ENCODE peak calls at places on chromosomes 5 and 9, in seven cellular contexts. One of them, this sample, is unnamed.

GRCh38 chr5:171667341-171668096 is 118.1 kb upstream of the SMIM23 start:
- DNase-seq in IMR-90: peak; percentile 72
- DNase-seq in transverse colon: no peak
- DNase-seq in Peyer's patch: no peak
- DNase-seq in breast epithelium: peak; percentile 85
- DNase-seq in body of pancreas: peak; percentile 53
- DNase-seq in lower leg skin: peak; percentile 93
- DNase-seq in this sample: no peak

GRCh38 chr5:624118-624950 is 12.2 kb downstream of the CEP72 start:
- DNase-seq in IMR-90: no peak
- DNase-seq in transverse colon: no peak
- DNase-seq in Peyer's patch: no peak
- DNase-seq in breast epithelium: no peak
- DNase-seq in body of pancreas: no peak
- DNase-seq in lower leg skin: no peak
- DNase-seq in this sample: no peak

GRCh38 chr5:89698028-89698427 is 711.5 kb downstream of the CETN3 start:
- DNase-seq in IMR-90: no peak
- DNase-seq in transverse colon: no peak
- DNase-seq in Peyer's patch: no peak
- DNase-seq in breast epithelium: no peak
- DNase-seq in body of pancreas: no peak
- DNase-seq in lower leg skin: no peak
- DNase-seq in this sample: no peak

GRCh38 chr9:119963798-119964372 is 594.6 kb upstream of the BRINP1 start:
- DNase-seq in IMR-90: peak; percentile 89
- DNase-seq in transverse colon: no peak
- DNase-seq in Peyer's patch: no peak
- DNase-seq in breast epithelium: peak; percentile 58
- DNase-seq in body of pancreas: no peak
- DNase-seq in lower leg skin: no peak
- DNase-seq in this sample: no peak

GRCh38 chr5:60883229-60883628 is 39.2 kb upstream of the ELOVL7 start:
- DNase-seq in IMR-90: no peak
- DNase-seq in transverse colon: no peak
- DNase-seq in Peyer's patch: no peak
- DNase-seq in breast epithelium: no peak
- DNase-seq in body of pancreas: no peak
- DNase-seq in lower leg skin: no peak
- DNase-seq in this sample: no peak

GRCh38 chr9:71918419-71918818 is 7.0 kb downstream of the C9orf85 start:
- DNase-seq in IMR-90: no peak
- DNase-seq in transverse colon: no peak
- DNase-seq in Peyer's patch: no peak
- DNase-seq in breast epithelium: no peak
- DNase-seq in body of pancreas: no peak
- DNase-seq in lower leg skin: no peak
- DNase-seq in this sample: no peak

GRCh38 chr9:133784731-133785561 is 46.8 kb upstream of the SARDH start:
- DNase-seq in IMR-90: no peak
- DNase-seq in transverse colon: no peak
- DNase-seq in Peyer's patch: no peak
- DNase-seq in breast epithelium: no peak
- DNase-seq in body of pancreas: no peak
- DNase-seq in lower leg skin: no peak
- DNase-seq in this sample: no peak

GRCh38 chr9:130352586-130353285 is 87.2 kb downstream of the HMCN2 start:
- DNase-seq in IMR-90: no peak
- DNase-seq in transverse colon: no peak
- DNase-seq in Peyer's patch: no peak
- DNase-seq in breast epithelium: no peak
- DNase-seq in body of pancreas: no peak
- DNase-seq in lower leg skin: no peak
- DNase-seq in this sample: no peak

GRCh38 chr9:122116448-122117173 is 23.5 kb upstream of the TTLL11 start:
- DNase-seq in IMR-90: no peak
- DNase-seq in transverse colon: no peak
- DNase-seq in Peyer's patch: no peak
- DNase-seq in breast epithelium: no peak
- DNase-seq in body of pancreas: no peak
- DNase-seq in lower leg skin: no peak
- DNase-seq in this sample: no peak

GRCh38 chr9:130780415-130780814 is 54.6 kb upstream of the ABL1 start:
- DNase-seq in IMR-90: no peak
- DNase-seq in transverse colon: no peak
- DNase-seq in Peyer's patch: no peak
- DNase-seq in breast epithelium: no peak
- DNase-seq in body of pancreas: no peak
- DNase-seq in lower leg skin: no peak
- DNase-seq in this sample: no peak

GRCh38 chr5:177440990-177441780 is 5.4 kb upstream of the PRR7 start:
- DNase-seq in IMR-90: no peak
- DNase-seq in transverse colon: no peak
- DNase-seq in Peyer's patch: no peak
- DNase-seq in breast epithelium: no peak
- DNase-seq in body of pancreas: no peak
- DNase-seq in lower leg skin: no peak
- DNase-seq in this sample: no peak

GRCh38 chr5:177445052-177446016 is 1.3 kb upstream of the PRR7 start:
- DNase-seq in IMR-90: no peak
- DNase-seq in transverse colon: no peak
- DNase-seq in Peyer's patch: no peak
- DNase-seq in breast epithelium: no peak
- DNase-seq in body of pancreas: no peak
- DNase-seq in lower leg skin: no peak
- DNase-seq in this sample: no peak

GRCh38 chr5:177444106-177445051 is 2.2 kb upstream of the PRR7 start:
- DNase-seq in IMR-90: no peak
- DNase-seq in transverse colon: no peak
- DNase-seq in Peyer's patch: no peak
- DNase-seq in breast epithelium: no peak
- DNase-seq in body of pancreas: no peak
- DNase-seq in lower leg skin: no peak
- DNase-seq in this sample: no peak

GRCh38 chr5:177442066-177442836 is 4.4 kb upstream of the PRR7 start:
- DNase-seq in IMR-90: no peak
- DNase-seq in transverse colon: no peak
- DNase-seq in Peyer's patch: no peak
- DNase-seq in breast epithelium: no peak
- DNase-seq in body of pancreas: no peak
- DNase-seq in lower leg skin: no peak
- DNase-seq in this sample: no peak

GRCh38 chr5:177443144-177443983 is 3.2 kb upstream of the PRR7 start:
- DNase-seq in IMR-90: no peak
- DNase-seq in transverse colon: no peak
- DNase-seq in Peyer's patch: no peak
- DNase-seq in breast epithelium: no peak
- DNase-seq in body of pancreas: no peak
- DNase-seq in lower leg skin: no peak
- DNase-seq in this sample: no peak
- TF ChIP-seq POLR2A in IMR-90: no peak
- TF ChIP-seq POLR2A in transverse colon: no peak
- TF ChIP-seq POLR2A in Peyer's patch: no peak
- TF ChIP-seq POLR2A in breast epithelium: no peak
- TF ChIP-seq POLR2A in body of pancreas: no peak
- TF ChIP-seq POLR2A in lower leg skin: no peak
- TF ChIP-seq POLR2A in this sample: no peak

DNA sequence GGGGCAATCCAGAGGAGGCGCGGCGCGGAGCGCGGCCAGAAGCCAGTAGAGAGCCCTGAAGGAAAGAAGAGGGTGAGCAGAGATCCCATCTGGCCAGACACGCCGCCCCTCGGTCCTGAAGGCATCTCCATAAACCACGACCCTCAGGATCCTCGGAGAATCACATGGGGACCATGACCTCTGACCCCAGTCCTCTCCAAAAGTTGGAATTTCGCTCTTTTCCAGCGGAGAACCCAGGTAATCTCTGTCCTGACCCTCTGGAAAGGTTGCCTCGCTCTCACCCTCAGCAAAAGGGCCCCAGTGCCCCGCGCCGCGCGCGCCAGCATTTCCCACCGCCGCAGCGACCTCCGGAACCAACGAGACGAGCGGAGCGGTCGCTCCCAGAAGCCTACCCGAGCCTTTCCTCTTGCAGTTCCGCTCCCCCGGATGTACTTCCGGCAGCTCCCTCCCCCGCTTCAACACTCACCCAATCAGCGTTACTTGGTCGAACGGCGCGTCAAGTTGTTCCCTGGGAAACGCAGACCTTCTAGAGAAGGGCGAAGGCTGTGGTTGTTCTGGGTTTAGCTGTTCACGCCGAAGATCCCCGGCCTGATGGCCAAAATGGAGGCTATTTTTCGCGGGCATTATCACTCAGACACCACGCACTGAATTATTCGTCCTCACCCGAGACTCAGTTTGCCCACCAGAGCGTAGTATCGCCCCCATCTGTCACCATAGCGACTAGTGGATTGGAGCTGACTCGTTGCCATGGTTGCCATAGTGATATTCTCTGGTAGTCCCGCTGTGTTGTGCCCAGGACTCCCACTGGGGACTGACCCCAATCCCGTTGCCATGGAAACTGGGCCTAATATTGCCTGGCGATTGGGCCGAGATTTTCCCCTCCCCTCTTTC is at the start of gene STOML2:
- DNase-seq in IMR-90: peak; percentile 96
- DNase-seq in transverse colon: peak; percentile 96
- DNase-seq in Peyer's patch: peak; percentile 98
- DNase-seq in breast epithelium: peak; percentile 95
- DNase-seq in body of pancreas: peak; percentile 95
- DNase-seq in lower leg skin: peak; percentile 99
- DNase-seq in this sample: peak; percentile 96
- TF ChIP-seq POLR2A in IMR-90: peak; percentile 92
- TF ChIP-seq POLR2A in transverse colon: peak; percentile 74
- TF ChIP-seq POLR2A in Peyer's patch: peak; percentile 57
- TF ChIP-seq POLR2A in breast epithelium: peak; percentile 68
- TF ChIP-seq POLR2A in body of pancreas: peak; percentile 30
- TF ChIP-seq POLR2A in lower leg skin: no peak
- TF ChIP-seq POLR2A in this sample: peak; percentile 86

DNA sequence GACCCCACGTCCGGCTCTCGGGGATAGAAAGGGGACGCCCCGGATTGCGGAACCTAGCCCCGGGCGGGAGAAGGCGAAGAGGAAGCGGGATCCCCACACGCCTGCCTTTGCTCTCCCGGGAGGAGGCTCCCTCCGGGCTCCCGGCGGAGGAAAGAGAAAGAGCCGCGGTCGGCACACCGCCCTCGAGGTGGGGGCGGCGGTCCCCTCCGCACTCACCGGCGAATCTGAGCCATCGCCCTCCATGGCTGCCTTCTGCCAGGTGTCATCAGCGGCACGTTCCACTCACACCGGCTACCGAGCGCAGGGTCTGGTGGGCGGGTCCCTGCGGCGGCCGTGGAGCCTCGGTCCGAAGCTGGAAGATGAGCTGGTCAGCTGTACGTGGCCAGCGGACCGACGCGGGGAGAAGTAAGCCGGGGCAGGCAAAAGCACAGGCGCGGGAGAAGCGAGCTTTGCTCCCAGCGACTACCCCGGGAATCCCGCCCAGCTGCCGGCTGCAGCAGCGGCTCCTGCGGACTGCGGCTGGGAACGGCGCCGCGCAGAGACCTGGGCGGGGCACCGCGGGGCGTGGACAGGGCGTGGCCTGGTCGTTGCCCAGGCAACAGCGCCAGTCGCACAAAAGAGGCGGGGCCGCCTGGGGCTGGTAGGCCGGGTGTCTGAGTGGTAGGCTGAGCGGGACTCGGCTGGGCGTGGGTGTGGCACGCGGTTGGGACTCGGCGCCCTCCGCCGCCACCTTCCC is at the start of gene TRIM36:
- DNase-seq in IMR-90: peak; percentile 79
- DNase-seq in transverse colon: peak; percentile 96
- DNase-seq in Peyer's patch: peak; percentile 97
- DNase-seq in breast epithelium: peak; percentile 88
- DNase-seq in body of pancreas: peak; percentile 97
- DNase-seq in lower leg skin: peak; percentile 97
- DNase-seq in this sample: peak; percentile 74
- TF ChIP-seq POLR2A in IMR-90: no peak
- TF ChIP-seq POLR2A in transverse colon: peak; percentile 93
- TF ChIP-seq POLR2A in Peyer's patch: peak; percentile 98
- TF ChIP-seq POLR2A in breast epithelium: no peak
- TF ChIP-seq POLR2A in body of pancreas: peak; percentile 83
- TF ChIP-seq POLR2A in lower leg skin: no peak
- TF ChIP-seq POLR2A in this sample: no peak

GRCh38 chr9:136946228-136946892 is 1.3 kb downstream of the C8G start:
- DNase-seq in IMR-90: no peak
- DNase-seq in transverse colon: no peak
- DNase-seq in Peyer's patch: no peak
- DNase-seq in breast epithelium: no peak
- DNase-seq in body of pancreas: no peak
- DNase-seq in lower leg skin: no peak
- DNase-seq in this sample: no peak

GRCh38 chr9:136944094-136944518 is 432 bp downstream of the FBXW5 start:
- DNase-seq in IMR-90: peak; percentile 55
- DNase-seq in transverse colon: no peak
- DNase-seq in Peyer's patch: no peak
- DNase-seq in breast epithelium: no peak
- DNase-seq in body of pancreas: no peak
- DNase-seq in lower leg skin: no peak
- DNase-seq in this sample: peak; percentile 86

GRCh38 chr9:136944519-136945332 is at the start of the genes C8G and FBXW5:
- DNase-seq in IMR-90: peak; percentile 89
- DNase-seq in transverse colon: peak; percentile 95
- DNase-seq in Peyer's patch: peak; percentile 97
- DNase-seq in breast epithelium: peak; percentile 84
- DNase-seq in body of pancreas: peak; percentile 94
- DNase-seq in lower leg skin: peak; percentile 98
- DNase-seq in this sample: peak; percentile 99

GRCh38 chr9:136946893-136947891 is 2.1 kb downstream of the C8G start:
- DNase-seq in IMR-90: no peak
- DNase-seq in transverse colon: no peak
- DNase-seq in Peyer's patch: no peak
- DNase-seq in breast epithelium: no peak
- DNase-seq in body of pancreas: no peak
- DNase-seq in lower leg skin: no peak
- DNase-seq in this sample: no peak

DNA sequence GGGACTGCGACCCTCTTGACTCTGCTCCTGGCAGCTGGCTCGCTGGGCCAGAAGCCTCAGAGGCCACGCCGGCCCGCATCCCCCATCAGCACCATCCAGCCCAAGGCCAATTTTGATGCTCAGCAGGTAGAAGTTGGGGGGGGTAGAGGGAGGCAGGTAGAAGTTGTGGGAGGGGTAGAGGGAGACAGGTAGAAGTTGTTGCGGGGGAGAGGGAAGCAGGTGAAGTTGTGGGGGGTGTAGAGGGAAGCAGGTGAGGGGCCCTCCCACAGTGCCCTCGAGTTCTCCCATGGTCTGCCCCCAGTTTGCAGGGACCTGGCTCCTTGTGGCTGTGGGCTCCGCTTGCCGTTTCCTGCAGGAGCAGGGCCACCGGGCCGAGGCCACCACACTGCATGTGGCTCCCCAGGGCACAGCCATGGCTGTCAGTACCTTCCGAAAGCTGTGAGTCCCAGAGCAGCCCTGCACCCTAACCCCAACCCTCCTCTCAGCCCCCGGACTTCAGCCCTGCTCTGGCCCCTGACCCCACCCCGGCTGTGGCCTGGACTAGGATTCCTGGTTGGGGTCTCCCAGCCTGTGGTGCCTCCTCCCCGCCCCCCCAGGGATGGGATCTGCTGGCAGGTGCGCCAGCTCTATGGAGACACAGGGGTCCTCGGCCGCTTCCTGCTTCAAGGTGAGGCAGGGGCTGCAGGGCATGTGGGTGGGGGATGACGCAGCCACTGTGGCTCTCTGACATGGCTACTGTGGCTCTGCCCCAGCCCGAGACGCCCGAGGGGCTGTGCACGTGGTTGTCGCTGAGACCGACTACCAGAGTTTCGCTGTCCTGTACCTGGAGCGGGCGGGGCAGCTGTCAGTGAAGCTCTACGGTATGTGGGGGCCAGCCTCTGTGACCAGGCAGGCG is 537 bp downstream of the C8G start:
- DNase-seq in IMR-90: no peak
- DNase-seq in transverse colon: no peak
- DNase-seq in Peyer's patch: no peak
- DNase-seq in breast epithelium: no peak
- DNase-seq in body of pancreas: no peak
- DNase-seq in lower leg skin: no peak
- DNase-seq in this sample: no peak
- TF ChIP-seq POLR2A in IMR-90: no peak
- TF ChIP-seq POLR2A in transverse colon: no peak
- TF ChIP-seq POLR2A in Peyer's patch: no peak
- TF ChIP-seq POLR2A in breast epithelium: no peak
- TF ChIP-seq POLR2A in body of pancreas: no peak
- TF ChIP-seq POLR2A in lower leg skin: no peak
- TF ChIP-seq POLR2A in this sample: no peak

This sample was measured in GM12892.